ENCODE peak calls at places on chromosomes 6 and 20, in eight cellular contexts. B is substantia nigra; D is GM04504; E is stimulated activated CD8-positive, alpha-beta memory T cell treated with anti-CD3 and anti-CD28 coated beads, Interleukin-2, amount 100 ng/mL, for 48 hours; F is T-helper 2 cell; I is HEK293T; C is RWPE1; Q is amniotic stem cell. T is an unnamed sample.

GRCh38 chr20:24665196-24665595 is 195.8 kb downstream of the SYNDIG1 start:
- DNase-seq in I (no peak), F (no peak), D (no peak), C (no peak), E (no peak), B (no peak), Q (no peak), T (no peak)

GRCh38 chr6:131761061-131761761 is 46.6 kb upstream of the ENPP1 start:
- DNase-seq in E (no peak), B (no peak), I (no peak), C (peak; percentile 35), Q (peak; percentile 17), F (no peak), D (no peak), T (no peak)

GRCh38 chr6:137542713-137543112 is 48.5 kb upstream of the OLIG3 start:
- DNase-seq in D (no peak), F (no peak), Q (no peak), C (no peak), I (no peak), B (no peak), E (no peak), T (no peak)

GRCh38 chr6:84457276-84457675 is 229.8 kb upstream of the CEP162 start:
- DNase-seq in C (no peak), D (no peak), E (no peak), F (no peak), Q (no peak), B (no peak), I (no peak), T (no peak)

GRCh38 chr20:54132612-54133433 is 41.0 kb downstream of the CYP24A1 start:
- DNase-seq in I (no peak), C (peak; percentile 97), E (no peak), D (peak; percentile 96), Q (peak; percentile 86), B (no peak), F (no peak), T (peak; percentile 97)

GRCh38 chr6:32462609-32463008 is 22.9 kb downstream of the HLA-DRA start:
- DNase-seq in I (no peak), F (no peak), E (no peak), B (no peak), Q (no peak), D (no peak), C (no peak), T (no peak)

GRCh38 chr6:53382421-53382820 is 33.7 kb upstream of the ELOVL5 start:
- DNase-seq in F (no peak), I (no peak), E (no peak), Q (no peak), C (no peak), D (no peak), B (no peak), T (no peak)

GRCh38 chr6:133646021-133646682 is 242.8 kb upstream of the TCF21 start:
- DNase-seq in Q (peak; percentile 49), E (no peak), C (peak; percentile 25), F (no peak), D (no peak), B (no peak), I (no peak), T (no peak)

GRCh38 chr20:53078761-53079482 is 106.8 kb downstream of the TSHZ2 start:
- DNase-seq in F (no peak), I (no peak), Q (no peak), C (no peak), D (no peak), B (no peak), E (no peak), T (no peak)

GRCh38 chr6:144635051-144635450 is 349.9 kb downstream of the UTRN start:
- DNase-seq in F (no peak), D (no peak), Q (no peak), C (no peak), I (no peak), B (no peak), E (no peak), T (no peak)

GRCh38 chr20:5829241-5829809 is 79.1 kb downstream of the SHLD1 start:
- DNase-seq in I (no peak), F (no peak), B (no peak), Q (no peak), D (no peak), C (no peak), E (no peak), T (no peak)

GRCh38 chr6:133548409-133548808 is 307.3 kb downstream of the EYA4 start:
- DNase-seq in Q (peak; percentile 31), I (no peak), C (no peak), F (no peak), B (no peak), D (no peak), E (no peak), T (no peak)

GRCh38 chr6:5173862-5174643 is 86.7 kb downstream of the LYRM4 start:
- DNase-seq in I (no peak), Q (no peak), D (no peak), C (no peak), F (peak; percentile 46), E (peak; percentile 27), B (peak; percentile 9), T (peak; percentile 65)

GRCh38 chr6:15016813-15017212 is 229.1 kb upstream of the JARID2 start:
- DNase-seq in B (no peak), D (no peak), C (no peak), F (no peak), I (no peak), Q (no peak), E (no peak), T (no peak)

GRCh38 chr20:47003223-47003622 is 108.6 kb downstream of the EYA2 start:
- DNase-seq in I (no peak), B (no peak), D (no peak), C (no peak), E (no peak), Q (no peak), F (no peak), T (no peak)

GRCh38 chr6:25229671-25230321 is 49.4 kb upstream of the CARMIL1 start:
- DNase-seq in I (no peak), Q (peak; percentile 31), E (no peak), B (no peak), C (peak; percentile 52), D (peak; percentile 84), F (no peak), T (no peak)

GRCh38 chr6:63492476-63492875 is 79.8 kb upstream of the LOC128125822 start:
- DNase-seq in B (no peak), Q (no peak), E (no peak), D (no peak), F (no peak), C (no peak), I (no peak), T (no peak)

GRCh38 chr20:37558779-37559178 is 31.1 kb upstream of the BLCAP start:
- DNase-seq in C (no peak), F (no peak), E (no peak), B (no peak), I (no peak), D (no peak), Q (no peak), T (no peak)